ENCODE peak calls at places on chromosome 6, in four cellular contexts. J is body of pancreas, C is amniotic stem cell, E is sigmoid colon. O is an unnamed sample.
A peak's percentile ranks its signal among the peaks of the same experiment; 100 is the strongest.

GRCh38 chr6:10411131-10411914 is 3.6 kb downstream of the TFAP2A start:
- DNase-seq in J (no peak), C (no peak), E (no peak), O (no peak)

GRCh38 chr6:98827295-98828159 is 6.8 kb upstream of the POU3F2 start:
- DNase-seq in J (no peak), C (no peak), E (no peak), O (no peak)

GRCh38 chr6:105257350-105257749 is 77.5 kb upstream of the POPDC3 start:
- DNase-seq in J (no peak), C (no peak), E (no peak), O (no peak)

GRCh38 chr6:31513456-31514165 is 15.2 kb upstream of the MCCD1 start:
- DNase-seq in J (no peak), C (no peak), E (no peak), O (no peak)

GRCh38 chr6:140393665-140394064 is 1019.2 kb upstream of the CITED2 start:
- DNase-seq in J (no peak), C (no peak), E (no peak), O (no peak)

GRCh38 chr6:161211380-161212035 is 62.4 kb downstream of the AGPAT4 start:
- DNase-seq in J (no peak), C (no peak), E (no peak), O (no peak)

GRCh38 chr6:150857062-150857905 is 8.2 kb upstream of the MTHFD1L start:
- DNase-seq in J (no peak), C (peak; percentile 82), E (no peak), O (no peak)

GRCh38 chr6:38997128-38997761 is 51.3 kb upstream of the GLP1R start:
- DNase-seq in J (peak; percentile 73), C (no peak), E (no peak), O (no peak)

GRCh38 chr6:170291271-170292110 is 613 bp upstream of the DLL1 start:
- DNase-seq in J (peak; percentile 61), C (no peak), E (peak; percentile 88), O (no peak)

GRCh38 chr6:84652356-84653026 is 111.9 kb downstream of the TBX18 start:
- DNase-seq in J (no peak), C (peak; percentile 39), E (no peak), O (no peak)

GRCh38 chr6:129331450-129332138 is 378.4 kb downstream of the ARHGAP18 start:
- DNase-seq in J (no peak), C (no peak), E (no peak), O (no peak)

GRCh38 chr6:27986928-27987725 is 30.1 kb downstream of the OR2B6 start:
- DNase-seq in J (no peak), C (no peak), E (no peak), O (no peak)

GRCh38 chr6:155837474-155837873 is 381.8 kb upstream of the NOX3 start:
- DNase-seq in J (no peak), C (no peak), E (no peak), O (no peak)

GRCh38 chr6:107600936-107601335 is 111.0 kb downstream of the SOBP start:
- DNase-seq in J (no peak), C (peak; percentile 12), E (no peak), O (no peak)

GRCh38 chr6:121794630-121795029 is 359.2 kb downstream of the GJA1 start:
- DNase-seq in J (no peak), C (peak; percentile 90), E (no peak), O (no peak)

GRCh38 chr6:21767891-21768659 is 174.5 kb downstream of the SOX4 start:
- DNase-seq in J (no peak), C (no peak), E (no peak), O (no peak)

GRCh38 chr6:144379356-144379755 is 94.2 kb downstream of the UTRN start:
- DNase-seq in J (no peak), C (no peak), E (no peak), O (no peak)

GRCh38 chr6:1336246-1336843 is 24.4 kb downstream of the FOXQ1 start:
- DNase-seq in J (peak; percentile 77), C (no peak), E (no peak), O (no peak)

GRCh38 chr6:107179004-107179403 is 63.7 kb upstream of the BEND3 start:
- DNase-seq in J (no peak), C (no peak), E (no peak), O (no peak)

GRCh38 chr6:1253816-1254215 is 58.1 kb upstream of the FOXQ1 start:
- DNase-seq in J (no peak), C (no peak), E (no peak), O (no peak)

O was measured in esophagus squamous epithelium.